ENCODE peak calls at places on chromosomes 5 and 9, in six cellular contexts. B is pons; X is NCI-H1105 treated with DMSO at 0.1 percent for 48 hours; M is CD4-positive, alpha-beta memory T cell; F is ELF-1; O is activated T-helper 2 cell treated with anti-CD3 and anti-CD28 coated beads, Interferon-gamma antibody, Interleukin-2, Interleukin-4, amounts not matched to agents 10 μg/mL and 5 μg/mL and 100 μg/mL, durations not matched to agents 14 hours and 24 hours and 36 hours. V is an unnamed sample.

GRCh38 chr5:172450861-172451695 is 3.2 kb downstream of the SH3PXD2B start:
- DNase-seq in B (no peak), X (no peak), M (peak; percentile 18), F (peak; percentile 81), O (no peak), V (peak; percentile 4)

GRCh38 chr9:125906144-125906543 is 159.0 kb downstream of the PBX3 start:
- DNase-seq in B (no peak), X (no peak), M (no peak), F (no peak), O (no peak), V (no peak)

GRCh38 chr5:93572101-93572772 is 8.8 kb downstream of the NR2F1-AS1 start:
- DNase-seq in B (no peak), X (no peak), M (no peak), F (peak; percentile 50), O (no peak), V (no peak)

GRCh38 chr5:163696270-163696887 is 191.0 kb downstream of the MAT2B start:
- DNase-seq in B (peak; percentile 88), X (peak; percentile 45), M (no peak), F (peak; percentile 77), O (no peak), V (no peak)

GRCh38 chr9:89177401-89178161 is 1.0 kb downstream of the SHC3 start:
- DNase-seq in B (no peak), X (peak; percentile 13), M (no peak), F (peak; percentile 37), O (no peak), V (peak; percentile 56)

GRCh38 chr5:37071901-37072581 is 177.1 kb downstream of the CPLANE1 start:
- DNase-seq in B (peak; percentile 94), X (peak; percentile 40), M (no peak), F (no peak), O (no peak), V (no peak)

GRCh38 chr5:144469106-144469505 is 298.4 kb downstream of the KCTD16 start:
- DNase-seq in B (no peak), X (no peak), M (no peak), F (no peak), O (no peak), V (no peak)

GRCh38 chr5:38462972-38463633 is 93.3 kb downstream of the LIFR start:
- DNase-seq in B (no peak), X (no peak), M (no peak), F (no peak), O (no peak), V (no peak)

GRCh38 chr9:99845063-99845462 is 23.4 kb downstream of the NR4A3 start:
- DNase-seq in B (no peak), X (no peak), M (no peak), F (no peak), O (no peak), V (no peak)

GRCh38 chr9:133199648-133200321 is 9.3 kb downstream of the OBP2B start:
- DNase-seq in B (peak; percentile 4), X (no peak), M (peak; percentile 35), F (no peak), O (peak; percentile 16), V (peak; percentile 67)

GRCh38 chr9:6873862-6874261 is 116.1 kb downstream of the KDM4C start:
- DNase-seq in B (peak; percentile 61), X (no peak), M (no peak), F (no peak), O (no peak), V (no peak)

GRCh38 chr9:21317956-21318923 is 13.1 kb upstream of the IFNA5 start:
- DNase-seq in B (peak; percentile 68), X (peak; percentile 31), M (peak; percentile 33), F (peak; percentile 8), O (no peak), V (peak; percentile 57)

GRCh38 chr5:149254506-149254905 is 17.2 kb upstream of the AFAP1L1 start:
- DNase-seq in B (no peak), X (no peak), M (no peak), F (peak; percentile 25), O (no peak), V (no peak)

GRCh38 chr9:534886-535285 is 306.6 kb upstream of the DMRT1 start:
- DNase-seq in B (peak; percentile 92), X (peak; percentile 6), M (no peak), F (no peak), O (no peak), V (no peak)

GRCh38 chr9:119802621-119803020 is 433.4 kb upstream of the BRINP1 start:
- DNase-seq in B (peak; percentile 93), X (no peak), M (no peak), F (no peak), O (no peak), V (no peak)

GRCh38 chr9:123402981-123403509 is 47.0 kb downstream of the CRB2 start:
- DNase-seq in B (peak; percentile 32), X (no peak), M (no peak), F (no peak), O (no peak), V (no peak)

GRCh38 chr5:152542741-152543140 is 137.7 kb upstream of the NMUR2 start:
- DNase-seq in B (no peak), X (no peak), M (no peak), F (peak; percentile 45), O (no peak), V (no peak)

GRCh38 chr5:73917433-73917832 is 291.4 kb downstream of the ARHGEF28 start:
- DNase-seq in B (peak; percentile 26), X (no peak), M (no peak), F (no peak), O (no peak), V (no peak)

GRCh38 chr5:127907907-127908306 is 175.7 kb upstream of the SLC12A2 start:
- DNase-seq in B (no peak), X (peak; percentile 11), M (no peak), F (no peak), O (no peak), V (no peak)

GRCh38 chr9:134136117-134136996 is 475 bp downstream of the WDR5 start:
- DNase-seq in B (no peak), X (no peak), M (no peak), F (peak; percentile 41), O (peak; percentile 19), V (peak; percentile 58)

GRCh38 chr5:57102905-57103255 is 71.0 kb upstream of the GPBP1 start:
- DNase-seq in B (no peak), X (no peak), M (no peak), F (no peak), O (no peak), V (no peak)

GRCh38 chr9:129143461-129143927 is 32.3 kb downstream of the PTPA start:
- DNase-seq in B (no peak), X (no peak), M (no peak), F (peak; percentile 85), O (no peak), V (no peak)

GRCh38 chr9:69949396-69949795 is 94.3 kb upstream of the MAMDC2 start:
- DNase-seq in B (peak; percentile 16), X (no peak), M (no peak), F (no peak), O (no peak), V (no peak)

GRCh38 chr5:93715327-93715726 is 26.1 kb downstream of the POU5F2 start:
- DNase-seq in B (no peak), X (peak; percentile 10), M (no peak), F (peak; percentile 47), O (no peak), V (peak; percentile 41)

GRCh38 chr9:16343249-16344237 is 526.9 kb downstream of the BNC2 start:
- DNase-seq in B (no peak), X (no peak), M (no peak), F (peak; percentile 65), O (no peak), V (no peak)

GRCh38 chr9:72394061-72394460 is 29.1 kb upstream of the ZFAND5 start:
- DNase-seq in B (no peak), X (no peak), M (no peak), F (no peak), O (no peak), V (no peak)

GRCh38 chr5:135930949-135931295 is 23.9 kb downstream of the LECT2 start:
- DNase-seq in B (no peak), X (no peak), M (no peak), F (no peak), O (no peak), V (no peak)

GRCh38 chr5:67246108-67246507 is 49.5 kb upstream of the CD180 start:
- DNase-seq in B (peak; percentile 96), X (peak; percentile 62), M (peak; percentile 67), F (no peak), O (no peak), V (peak; percentile 75)

GRCh38 chr5:135695656-135696055 is 116.9 kb upstream of the CXCL14 start:
- DNase-seq in B (no peak), X (no peak), M (no peak), F (no peak), O (no peak), V (no peak)

GRCh38 chr5:154708845-154709244 is 46.3 kb upstream of the LARP1 start:
- DNase-seq in B (no peak), X (no peak), M (no peak), F (no peak), O (no peak), V (no peak)

GRCh38 chr9:9412241-9412640 is 1200.6 kb downstream of the PTPRD start:
- DNase-seq in B (no peak), X (peak; percentile 41), M (no peak), F (peak; percentile 8), O (no peak), V (no peak)

GRCh38 chr5:58631895-58632294 is 49.0 kb downstream of the RAB3C start:
- DNase-seq in B (no peak), X (no peak), M (no peak), F (no peak), O (no peak), V (no peak)

GRCh38 chr9:98657897-98658296 is 50.8 kb downstream of the GABBR2 start:
- DNase-seq in B (no peak), X (no peak), M (no peak), F (no peak), O (no peak), V (no peak)

GRCh38 chr9:79346350-79347020 is 225.3 kb upstream of the TLE4 start:
- DNase-seq in B (no peak), X (no peak), M (no peak), F (no peak), O (no peak), V (no peak)

GRCh38 chr9:72326643-72327042 is 38.4 kb downstream of the ZFAND5 start:
- DNase-seq in B (no peak), X (no peak), M (no peak), F (no peak), O (no peak), V (no peak)